ENCODE peak calls at places on chromosomes 4 and X, in six cellular contexts. Z is upper lobe of right lung, U is HCT116, V is mammary epithelial cell, S is adrenal gland, T is body of pancreas. L is an unnamed sample. For H3K4me1 and H3K27me3, the result is how much of the 10 kb centered on the place peaks cover.

GRCh38 chr4:115090483-115091075 is 22.8 kb downstream of the NDST4 start:
- DNase-seq in Z (no peak), U (peak), V (peak), S (no peak), T (no peak), L (no peak)

GRCh38 chrX:44871114-44871645 is 1.8 kb upstream of the KDM6A start:
- DNase-seq in Z (peak), U (no peak), V (no peak), S (peak), T (peak), L (no peak)

GRCh38 chrX:49002091-49002935 is at the start of gene GRIPAP1:
- DNase-seq in Z (peak), U (peak), V (peak), S (peak), T (peak), L (peak)

GRCh38 chrX:103776586-103776985 is at the start of gene PLP1:
- DNase-seq in Z (no peak), U (no peak), V (no peak), S (no peak), T (no peak), L (no peak)

GRCh38 chrX:132836471-132836870 is 122.0 kb downstream of the HS6ST2 start:
- DNase-seq in Z (no peak), U (no peak), V (no peak), S (no peak), T (no peak), L (peak)

GRCh38 chr4:153296424-153296823 is 48.1 kb upstream of the MND1 start:
- DNase-seq in Z (no peak), U (no peak), V (peak), S (no peak), T (no peak), L (no peak)

GRCh38 chrX:41452972-41453371 is 5.8 kb downstream of the NYX start:
- DNase-seq in Z (no peak), U (no peak), V (no peak), S (no peak), T (no peak), L (no peak)

GRCh38 chr4:116099596-116099995 is 985.8 kb downstream of the TRAM1L1 start:
- DNase-seq in Z (no peak), U (no peak), V (peak), S (no peak), T (no peak), L (no peak)

GRCh38 chr4:85580489-85580888 is 105.5 kb downstream of the ARHGAP24 start:
- DNase-seq in Z (no peak), U (no peak), V (no peak), S (no peak), T (no peak), L (no peak)

GRCh38 chr4:26854701-26855100 is 5.9 kb upstream of the STIM2 start:
- DNase-seq in Z (no peak), U (no peak), V (no peak), S (no peak), T (no peak), L (peak)

GRCh38 chr4:12583286-12583685 is 900.9 kb downstream of the RAB28 start:
- DNase-seq in Z (no peak), U (no peak), V (no peak), S (no peak), T (no peak), L (no peak)

GRCh38 chr4:10089346-10089745 is 27.3 kb downstream of the WDR1 start:
- DNase-seq in Z (peak), U (no peak), V (no peak), S (no peak), T (peak), L (no peak)

GRCh38 chrX:150696836-150697235 is 3.6 kb downstream of the MTMR1 start:
- DNase-seq in Z (no peak), U (no peak), V (no peak), S (no peak), T (no peak), L (no peak)

GRCh38 chr4:126627255-126627654 is 1005.5 kb upstream of the INTU start:
- DNase-seq in Z (no peak), U (peak), V (peak), S (no peak), T (no peak), L (peak)

GRCh38 chrX:19514791-19515614 is at the start of gene MAP3K15:
- DNase-seq in Z (peak), U (no peak), V (no peak), S (peak), T (peak), L (peak)

GRCh38 chr4:68498413-68499007 is 51.2 kb downstream of the TMPRSS11E start:
- DNase-seq in Z (no peak), U (peak), V (peak), S (peak), T (peak), L (peak)

GRCh38 chrX:100674705-100675104 is 30.7 kb downstream of the SRPX2 start:
- DNase-seq in Z (no peak), U (no peak), V (no peak), S (no peak), T (no peak), L (peak)

GRCh38 chr4:26320159-26320452 is 708 bp upstream of the RBPJ start:
- DNase-seq in Z (no peak), U (no peak), V (no peak), S (no peak), T (no peak), L (peak)

DNA sequence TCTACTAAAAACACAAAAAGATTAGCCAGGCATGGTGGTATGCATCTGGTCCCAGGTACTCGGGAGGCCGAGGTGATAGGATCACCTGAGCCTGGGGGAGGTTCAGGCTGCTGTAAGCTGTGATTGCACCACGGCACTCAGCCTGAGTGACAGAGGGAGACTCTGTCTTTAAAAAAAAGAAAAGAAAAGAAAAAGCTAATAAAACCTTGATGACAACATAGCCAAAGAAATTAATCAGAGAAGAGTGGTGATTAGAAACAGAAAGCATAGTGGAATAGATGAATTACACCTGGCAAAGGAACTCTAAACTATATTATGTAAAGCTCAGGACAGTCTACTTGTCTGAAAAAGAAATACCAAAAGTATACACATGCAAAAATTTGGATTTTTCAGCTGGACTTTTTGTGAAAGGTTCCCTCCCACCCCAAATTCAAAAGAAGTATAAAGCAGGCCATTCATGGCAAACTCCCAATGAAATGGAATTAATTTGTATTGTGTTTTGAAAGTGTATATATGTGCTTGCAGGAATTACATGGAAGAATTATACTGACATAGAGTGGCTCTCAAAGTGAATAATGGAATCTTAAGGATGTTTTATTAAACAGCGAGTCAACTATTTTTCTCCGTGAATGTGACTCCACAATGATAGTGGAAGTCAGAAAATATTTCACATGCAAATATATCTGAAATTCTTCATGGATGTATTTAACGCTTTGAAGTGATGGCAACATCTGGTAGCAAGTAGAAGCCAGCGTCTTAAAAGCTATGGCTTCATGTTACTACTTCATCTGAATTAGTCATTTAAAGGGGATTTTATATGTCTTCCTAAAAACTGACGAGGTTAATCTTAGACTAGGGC is 22.1 kb downstream of the PLS3 start:
- DNase-seq in Z (peak), U (no peak), V (peak), S (no peak), T (no peak), L (peak)
- H3K27ac ChIP-seq in Z (peak), U (no peak), V (peak), S (no peak), T (no peak), L (peak)

GRCh38 chr4:125370478-125370877 is 55.7 kb downstream of the FAT4 start:
- DNase-seq in Z (no peak), U (no peak), V (no peak), S (no peak), T (no peak), L (no peak)

GRCh38 chr4:125368161-125368560 is 53.4 kb downstream of the FAT4 start:
- DNase-seq in Z (no peak), U (no peak), V (no peak), S (no peak), T (no peak), L (no peak)

GRCh38 chr4:125365731-125366130 is 51.0 kb downstream of the FAT4 start:
- DNase-seq in Z (no peak), U (no peak), V (no peak), S (no peak), T (no peak), L (no peak)

GRCh38 chr4:125368684-125369083 is 53.9 kb downstream of the FAT4 start:
- DNase-seq in Z (no peak), U (no peak), V (peak), S (no peak), T (no peak), L (peak)

GRCh38 chr4:125369098-125369497 is 54.3 kb downstream of the FAT4 start:
- DNase-seq in Z (no peak), U (no peak), V (no peak), S (no peak), T (no peak), L (no peak)
- H3K4me1 ChIP-seq in Z (under half), U (under half), V (under half), S (under half), T (under half), L (under half)

GRCh38 chr4:2808001-2808400 is 15.1 kb downstream of the SH3BP2 start:
- DNase-seq in Z (no peak), U (no peak), V (no peak), S (no peak), T (no peak), L (no peak)
- H3K27me3 ChIP-seq in Z (under half), U (under half), V (under half), S (under half), T (under half), L (under half)

DNA sequence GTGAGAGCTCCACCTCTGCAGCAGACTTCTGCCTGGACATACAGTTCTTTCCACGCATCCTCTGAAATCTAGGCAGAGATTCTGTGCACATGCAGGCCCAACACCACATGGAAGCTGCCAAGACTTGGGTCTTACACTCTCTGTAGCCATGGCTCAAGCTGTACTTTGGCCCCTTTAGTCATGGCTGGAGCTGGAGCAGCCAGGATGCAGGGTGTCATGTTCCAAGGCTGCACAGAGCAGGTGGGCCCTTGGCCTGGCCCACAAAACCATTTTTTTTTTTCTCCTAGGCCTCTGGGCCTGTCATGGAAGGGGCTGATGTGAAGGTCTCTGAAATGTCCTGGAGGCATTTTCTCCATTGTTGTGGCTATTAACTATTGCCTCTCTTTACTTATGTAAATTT is 990.5 kb upstream of the ADGRL3 start:
- DNase-seq in Z (no peak), U (no peak), V (no peak), S (no peak), T (no peak), L (peak)
- H3K27ac ChIP-seq in Z (no peak), U (no peak), V (no peak), S (no peak), T (no peak), L (no peak)

GRCh38 chrX:130083656-130084382 is 26.5 kb downstream of the ELF4 start:
- DNase-seq in Z (peak), U (no peak), V (no peak), S (no peak), T (peak), L (no peak)
- H3K4me1 ChIP-seq in Z (under half), U (under half), V (under half), S (under half), T (under half), L (under half)